ENCODE peak calls at places on chromosomes 16 and 17, in ten cellular contexts. J, P, B, V, F, C, E, W, G and A are unnamed samples.

GRCh38 chr17:30996481-30996880 is 25.6 kb downstream of the RNF135 start:
- DNase-seq in P (no peak), J (no peak), B (no peak), W (no peak), V (no peak), F (no peak), E (no peak), G (no peak), C (no peak), A (no peak)

GRCh38 chr16:81190667-81191066 is 47.8 kb upstream of the BCO1 start:
- DNase-seq in J (no peak), B (no peak), E (no peak), V (no peak), P (no peak), C (peak; percentile 61), G (no peak), F (no peak), W (no peak), A (no peak)

GRCh38 chr16:17301593-17302135 is 169.1 kb downstream of the XYLT1 start:
- DNase-seq in G (peak; percentile 54), P (no peak), J (no peak), C (no peak), F (peak; percentile 29), V (peak; percentile 55), E (no peak), W (no peak), B (no peak), A (no peak)

GRCh38 chr16:73711441-73712080 is 585.1 kb upstream of the PSMD7 start:
- DNase-seq in W (no peak), P (no peak), G (no peak), C (no peak), V (no peak), F (no peak), B (no peak), J (peak; percentile 68), E (no peak), A (no peak)

GRCh38 chr17:61406871-61407210 is 7.2 kb downstream of the TBX2 start:
- DNase-seq in V (no peak), G (no peak), W (peak; percentile 41), C (no peak), J (no peak), B (no peak), E (no peak), P (peak; percentile 15), F (no peak), A (no peak)

GRCh38 chr16:71303938-71304337 is 14.7 kb upstream of the CMTR2 start:
- DNase-seq in E (no peak), W (no peak), B (no peak), C (no peak), F (no peak), J (no peak), V (no peak), P (no peak), G (no peak), A (no peak)

GRCh38 chr17:4560837-4561241 is 462 bp upstream of the GGT6 start:
- DNase-seq in P (peak; percentile 61), B (no peak), J (no peak), F (no peak), V (peak; percentile 21), W (no peak), G (no peak), C (peak; percentile 27), E (no peak), A (no peak)

GRCh38 chr17:39167492-39167891 is 1.5 kb upstream of the ARL5C start:
- DNase-seq in C (no peak), J (no peak), G (no peak), W (no peak), P (no peak), E (no peak), B (no peak), F (no peak), V (no peak), A (no peak)

GRCh38 chr17:2394775-2395191 is 6.1 kb downstream of the MNT start:
- DNase-seq in P (peak; percentile 67), V (no peak), W (no peak), F (no peak), J (no peak), E (no peak), C (no peak), G (no peak), B (no peak), A (no peak)

GRCh38 chr17:7177954-7178477 is 1.2 kb downstream of the ASGR1 start:
- DNase-seq in W (peak; percentile 70), V (no peak), F (no peak), P (peak; percentile 62), C (peak; percentile 65), B (peak; percentile 77), G (peak; percentile 54), J (no peak), E (no peak), A (no peak)

DNA sequence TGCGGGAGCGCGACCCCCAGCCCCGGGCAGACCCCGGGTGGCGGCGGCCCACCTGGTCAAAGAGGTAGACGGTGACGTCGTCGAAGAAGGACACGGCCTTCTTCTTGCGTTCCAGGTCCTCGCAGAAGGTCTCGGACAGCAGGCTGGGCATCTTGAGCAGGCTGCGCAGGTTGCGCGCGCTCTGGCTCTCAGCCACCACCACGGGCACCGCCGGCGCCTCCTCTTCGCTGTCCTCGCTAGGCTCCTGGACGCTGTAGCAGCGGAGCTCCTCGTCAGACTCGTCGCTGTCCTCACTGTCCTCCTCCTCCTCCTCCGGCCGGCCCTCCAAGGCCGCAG is 45.2 kb upstream of the PVALEF start:
- DNase-seq in E (no peak), P (no peak), F (no peak), C (no peak), V (no peak), W (no peak), J (no peak), B (no peak), G (no peak), A (no peak)
- TF ChIP-seq CTCF in E (no peak), P (no peak), F (no peak), C (no peak), V (no peak), W (no peak), J (no peak), B (no peak), G (no peak), A (no peak)

GRCh38 chr16:24721830-24722238 is 7.6 kb upstream of the TNRC6A start:
- DNase-seq in W (no peak), J (no peak), B (no peak), P (no peak), C (no peak), V (no peak), G (no peak), F (no peak), E (no peak), A (no peak)
- TF ChIP-seq EP300 in W (no peak), J (no peak), B (no peak), P (no peak), C (no peak), V (no peak), G (no peak), F (no peak), E (no peak), A (no peak)

GRCh38 chr16:48963306-48963705 is 318.3 kb downstream of the CBLN1 start:
- DNase-seq in F (no peak), J (no peak), B (no peak), W (no peak), G (no peak), C (no peak), E (no peak), P (no peak), V (no peak), A (no peak)

GRCh38 chr16:48965391-48965790 is 316.2 kb downstream of the CBLN1 start:
- DNase-seq in G (no peak), J (no peak), P (no peak), V (no peak), C (no peak), F (no peak), E (no peak), B (no peak), W (peak; percentile 59), A (no peak)

GRCh38 chr16:48961546-48961945 is 320.1 kb downstream of the CBLN1 start:
- DNase-seq in G (no peak), V (no peak), B (no peak), W (no peak), E (no peak), F (no peak), P (no peak), C (no peak), J (no peak), A (no peak)

GRCh38 chr16:48960830-48961229 is 320.8 kb downstream of the CBLN1 start:
- DNase-seq in F (no peak), P (no peak), E (no peak), W (no peak), G (no peak), V (no peak), B (no peak), J (no peak), C (no peak), A (no peak)

DNA sequence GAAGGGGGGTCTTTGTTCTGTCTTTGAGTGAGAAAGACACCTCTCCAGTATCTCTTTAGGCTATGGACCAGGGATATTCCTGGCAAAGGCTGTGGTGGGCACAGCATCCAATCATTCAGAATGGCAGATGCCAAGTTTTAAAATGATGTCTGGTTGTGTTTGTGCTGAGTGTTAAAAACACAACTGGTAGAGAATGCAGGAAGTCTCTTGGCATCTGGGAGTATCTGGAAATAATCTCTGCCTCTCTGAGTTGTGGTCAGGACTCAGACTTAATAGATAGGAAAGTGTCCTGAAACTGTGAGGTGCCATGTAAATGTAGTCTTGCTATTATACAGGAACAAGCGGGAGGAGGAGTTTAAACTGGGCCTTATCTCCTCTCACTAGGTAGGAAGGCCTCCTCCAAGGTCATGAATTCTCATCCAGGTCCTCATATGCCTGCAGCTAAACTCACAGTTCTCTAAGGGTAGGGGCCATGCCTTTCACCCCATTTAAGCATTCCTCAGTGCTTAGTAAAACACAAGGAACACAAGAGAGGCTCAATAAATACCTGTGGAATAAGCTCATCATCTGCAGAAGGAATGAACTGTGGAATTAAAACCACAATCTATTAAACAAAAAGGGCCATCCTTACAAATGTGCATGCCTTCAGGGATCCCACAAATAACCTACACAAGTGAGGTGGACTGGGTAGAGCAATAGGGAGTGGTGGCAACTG is 317.6 kb downstream of the CBLN1 start:
- DNase-seq in G (no peak), F (no peak), C (no peak), B (no peak), V (no peak), E (no peak), P (no peak), J (no peak), W (no peak), A (no peak)
- TF ChIP-seq POLR2AphosphoS5 in G (no peak), F (no peak), C (no peak), B (no peak), V (no peak), E (no peak), P (no peak), J (no peak), W (no peak), A (no peak)

DNA sequence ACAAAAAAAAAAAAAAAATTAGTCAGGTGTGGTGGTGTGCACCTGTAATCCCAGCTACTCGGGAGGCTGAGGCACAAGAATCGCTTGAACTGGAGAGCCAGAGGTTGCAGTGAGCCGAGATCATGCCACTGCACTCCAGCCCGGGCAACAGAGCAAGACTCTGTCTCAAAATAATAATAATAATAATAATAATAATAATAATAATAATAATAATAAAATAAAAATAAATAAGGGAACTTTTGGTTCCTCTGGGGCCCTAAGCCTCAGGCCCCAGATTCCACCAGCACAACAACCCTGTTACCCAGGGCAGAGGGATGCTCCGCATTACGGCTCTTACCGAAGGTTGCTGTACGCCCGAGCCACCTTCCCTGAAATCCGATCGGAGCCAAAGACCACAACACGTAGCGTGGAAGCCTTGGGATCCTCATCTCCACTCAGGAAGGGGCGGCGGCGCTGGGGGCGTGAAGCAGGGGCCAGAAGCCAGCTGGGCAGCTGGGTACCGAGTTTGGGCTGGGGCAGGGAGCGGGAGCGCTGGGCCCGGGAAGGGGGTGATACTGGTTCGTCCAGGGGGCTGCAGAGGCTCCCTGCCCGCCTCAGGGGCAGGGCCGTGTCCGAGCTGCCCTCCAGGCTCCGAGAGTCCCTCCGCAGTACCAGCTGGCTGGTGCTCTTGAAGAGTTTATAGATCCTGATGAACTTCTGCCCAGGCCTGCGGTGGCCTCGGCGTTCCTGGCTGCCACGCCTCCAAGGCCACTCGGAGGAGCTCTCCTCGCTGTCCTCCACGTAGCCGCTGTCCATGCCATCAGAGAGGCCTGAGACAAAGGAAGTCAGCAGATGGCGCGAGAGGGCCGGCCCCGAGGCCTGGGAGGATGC is 20.6 kb upstream of the PIK3R6 start:
- DNase-seq in E (peak; percentile 33), P (no peak), G (no peak), B (peak; percentile 87), V (no peak), J (no peak), W (peak; percentile 66), F (no peak), C (peak; percentile 39), A (no peak)
- TF ChIP-seq CTCF in E (peak; percentile 69), P (no peak), G (no peak), B (peak; percentile 71), V (no peak), J (peak; percentile 26), W (peak; percentile 52), F (no peak), C (peak; percentile 78), A (no peak)